ENCODE peak calls at places on chromosome 16, in seven cellular contexts. H is SK-N-SH, L is IMR-90, A is tibial artery, Z is H9, X is Calu3, J is nephron progenitor cell. W is an unnamed sample.
A peak's percentile ranks its signal among the peaks of the same experiment; 100 is the strongest.

GRCh38 chr16:73878616-73879015 is 418.0 kb upstream of the PSMD7 start:
- DNase-seq in H (peak; percentile 46), L (peak; percentile 76), A (no peak), Z (no peak), X (peak; percentile 30), J (peak; percentile 7), W (no peak)

GRCh38 chr16:77043076-77043475 is 147.9 kb upstream of the MON1B start:
- DNase-seq in H (peak; percentile 39), L (no peak), A (no peak), Z (no peak), X (peak; percentile 30), J (no peak), W (no peak)

GRCh38 chr16:84196727-84197486 is 6.0 kb downstream of the ADAD2 start:
- DNase-seq in H (no peak), L (no peak), A (no peak), Z (no peak), X (no peak), J (no peak), W (no peak)

GRCh38 chr16:72400257-72401078 is 228.5 kb upstream of the PMFBP1 start:
- DNase-seq in H (peak; percentile 54), L (peak; percentile 62), A (peak; percentile 23), Z (peak; percentile 60), X (peak; percentile 55), J (peak; percentile 57), W (no peak)

GRCh38 chr16:66899310-66899944 is 19.1 kb downstream of the PDP2 start:
- DNase-seq in H (peak; percentile 18), L (peak; percentile 80), A (no peak), Z (no peak), X (no peak), J (no peak), W (no peak)

GRCh38 chr16:83011939-83012338 is 385.2 kb downstream of the CDH13 start:
- DNase-seq in H (no peak), L (no peak), A (no peak), Z (no peak), X (no peak), J (no peak), W (no peak)

GRCh38 chr16:59878479-59878878 is 1144.4 kb upstream of the GOT2 start:
- DNase-seq in H (no peak), L (peak; percentile 4), A (no peak), Z (no peak), X (peak; percentile 74), J (no peak), W (no peak)

GRCh38 chr16:24610421-24610765 is 71.0 kb downstream of the RBBP6 start:
- DNase-seq in H (no peak), L (peak; percentile 1), A (no peak), Z (peak; percentile 55), X (peak; percentile 32), J (peak; percentile 34), W (no peak)

GRCh38 chr16:61820820-61821219 is 215.4 kb downstream of the CDH8 start:
- DNase-seq in H (no peak), L (no peak), A (no peak), Z (no peak), X (no peak), J (no peak), W (no peak)

GRCh38 chr16:62157544-62157943 is 121.3 kb upstream of the CDH8 start:
- DNase-seq in H (no peak), L (no peak), A (no peak), Z (no peak), X (no peak), J (no peak), W (no peak)

GRCh38 chr16:31268891-31269290 is 9.1 kb downstream of the ITGAM start:
- DNase-seq in H (no peak), L (no peak), A (no peak), Z (peak; percentile 18), X (no peak), J (no peak), W (no peak)

GRCh38 chr16:56425439-56425832 is at the start of gene AMFR:
- DNase-seq in H (peak; percentile 95), L (peak; percentile 80), A (peak; percentile 45), Z (peak; percentile 66), X (peak; percentile 88), J (peak; percentile 77), W (no peak)

GRCh38 chr16:8517280-8517679 is 73.0 kb downstream of the TMEM114 start:
- DNase-seq in H (no peak), L (no peak), A (no peak), Z (no peak), X (no peak), J (no peak), W (no peak)

GRCh38 chr16:48408688-48409087 is 23.5 kb upstream of the SIAH1 start:
- DNase-seq in H (no peak), L (peak; percentile 67), A (peak; percentile 67), Z (no peak), X (peak; percentile 54), J (no peak), W (no peak)

GRCh38 chr16:1149101-1149636 is 3.7 kb upstream of the CACNA1H start:
- DNase-seq in H (no peak), L (no peak), A (no peak), Z (no peak), X (no peak), J (no peak), W (no peak)

GRCh38 chr16:1152651-1153259 is at the start of gene CACNA1H:
- DNase-seq in H (peak; percentile 86), L (no peak), A (no peak), Z (peak; percentile 53), X (no peak), J (peak; percentile 80), W (no peak)

GRCh38 chr16:1151424-1152122 is 1.3 kb upstream of the CACNA1H start:
- DNase-seq in H (no peak), L (no peak), A (no peak), Z (no peak), X (no peak), J (no peak), W (no peak)

GRCh38 chr16:1152123-1152638 is 725 bp upstream of the CACNA1H start:
- DNase-seq in H (no peak), L (no peak), A (no peak), Z (peak; percentile 65), X (no peak), J (peak; percentile 63), W (no peak)

DNA sequence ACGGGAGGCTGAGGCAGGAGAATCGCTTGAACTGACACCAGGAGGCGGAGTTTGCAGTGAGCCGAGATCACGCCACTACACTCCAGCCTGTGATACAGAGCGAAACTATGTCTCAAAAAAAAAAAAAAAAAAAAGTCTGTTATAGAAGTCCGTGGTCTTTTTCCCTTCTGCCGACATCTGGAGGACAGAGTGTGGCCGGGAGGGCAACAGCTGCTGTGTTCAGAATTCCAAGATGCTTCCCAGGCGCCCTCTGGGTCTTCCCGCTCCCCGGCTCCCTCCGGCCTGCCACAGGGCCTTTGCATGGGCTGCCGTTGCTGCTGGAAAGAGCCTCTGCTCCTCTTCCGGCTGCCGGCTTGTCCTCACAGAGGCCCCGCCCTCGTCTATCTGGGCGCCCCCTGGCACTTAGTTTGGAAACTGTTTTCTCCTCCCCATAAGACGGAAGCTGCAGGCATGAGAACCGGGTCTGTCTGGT is 2.4 kb upstream of the CACNA1H start:
- DNase-seq in H (no peak), L (peak; percentile 47), A (no peak), Z (peak; percentile 62), X (no peak), J (no peak), W (no peak)
- TF ChIP-seq CTCF in H (no peak), L (peak; percentile 12), A (no peak), Z (peak; percentile 21), X (no peak), J (no peak), W (no peak)

GRCh38 chr16:20960899-20961298 is 60.3 kb downstream of the LYRM1 start:
- DNase-seq in H (no peak), L (no peak), A (no peak), Z (no peak), X (no peak), J (no peak), W (no peak)

GRCh38 chr16:20957153-20957552 is 56.6 kb downstream of the LYRM1 start:
- DNase-seq in H (no peak), L (no peak), A (no peak), Z (no peak), X (no peak), J (no peak), W (no peak)

GRCh38 chr16:20954574-20954973 is 54.0 kb downstream of the LYRM1 start:
- DNase-seq in H (no peak), L (no peak), A (no peak), Z (no peak), X (no peak), J (no peak), W (no peak)

GRCh38 chr16:20952144-20952797 is 51.7 kb downstream of the LYRM1 start:
- DNase-seq in H (no peak), L (no peak), A (no peak), Z (no peak), X (no peak), J (no peak), W (no peak)

DNA sequence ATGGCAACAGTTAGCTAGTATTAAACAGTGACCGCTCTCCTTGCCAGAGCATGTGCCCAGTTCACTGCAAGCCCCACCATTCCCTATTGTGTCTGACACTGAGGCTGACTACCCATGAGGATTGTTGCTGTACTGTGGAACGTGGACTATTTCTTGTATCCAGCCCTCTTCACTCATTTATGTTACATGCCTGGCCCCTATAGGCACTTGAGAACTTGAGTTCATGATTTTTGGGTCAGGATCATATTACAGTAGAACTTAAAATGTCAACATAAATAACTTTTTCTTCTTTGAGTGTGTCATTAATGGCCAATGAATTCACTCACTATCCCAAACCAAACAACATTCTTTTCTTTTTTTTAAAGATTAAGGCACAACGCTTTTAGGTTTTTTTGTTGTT is 55.7 kb downstream of the LYRM1 start:
- DNase-seq in H (no peak), L (peak; percentile 45), A (no peak), Z (no peak), X (no peak), J (no peak), W (no peak)
- TF ChIP-seq CTCF in H (no peak), L (no peak), A (no peak), Z (no peak), X (no peak), J (no peak), W (no peak)

DNA sequence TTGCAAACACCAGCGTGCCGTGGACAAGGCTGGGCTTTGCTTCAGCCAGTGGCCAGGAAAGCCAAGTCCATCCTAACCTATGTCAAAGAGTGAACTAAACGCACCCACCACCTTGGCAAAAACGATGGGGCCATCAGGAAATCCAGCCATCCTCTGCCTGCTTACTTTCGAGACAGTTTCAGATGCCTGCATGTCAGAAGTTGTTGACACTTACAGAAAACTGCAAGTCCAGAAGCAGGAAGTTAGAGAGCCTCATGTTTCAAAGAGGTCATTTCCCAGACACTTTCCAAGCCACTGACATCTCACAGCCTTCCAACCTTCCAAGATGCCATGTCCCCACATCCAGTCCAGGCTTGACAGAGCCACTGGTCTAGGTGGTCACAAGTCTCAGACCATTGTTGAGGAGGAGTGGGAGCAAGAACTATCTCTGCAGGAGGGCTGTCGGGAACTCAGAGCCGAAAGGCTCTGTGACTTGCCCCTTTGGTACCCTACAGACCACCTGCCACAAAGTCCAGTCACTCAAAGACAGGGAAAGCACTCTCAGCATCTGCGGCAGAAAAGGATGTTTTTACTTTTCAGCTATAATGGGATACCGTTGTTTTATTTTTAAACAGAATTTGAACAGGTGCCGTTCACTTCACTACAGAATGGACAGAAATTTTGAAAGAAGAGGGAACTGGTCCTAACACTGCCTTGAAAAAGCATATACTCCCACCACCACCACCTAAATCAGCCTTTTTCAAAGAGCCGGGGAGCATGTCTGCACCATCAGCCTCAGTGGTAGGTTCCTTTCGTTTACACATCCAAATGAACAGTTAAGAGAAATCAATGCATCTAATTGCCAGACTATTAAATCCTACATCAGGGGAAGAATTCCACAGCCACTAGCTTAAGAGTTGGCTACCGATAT is 5.1 kb downstream of the ZNF423 start:
- DNase-seq in H (no peak), L (no peak), A (no peak), Z (no peak), X (no peak), J (no peak), W (no peak)
- TF ChIP-seq CTCF in H (no peak), L (no peak), A (no peak), Z (no peak), X (no peak), J (no peak), W (no peak)

GRCh38 chr16:57795431-57795878 is 6.8 kb downstream of the KIFC3 start:
- DNase-seq in H (peak; percentile 80), L (peak; percentile 38), A (no peak), Z (peak; percentile 82), X (peak; percentile 76), J (peak; percentile 41), W (no peak)
- TF ChIP-seq CTCF in H (peak; percentile 42), L (peak; percentile 32), A (no peak), Z (peak; percentile 69), X (peak; percentile 72), J (peak; percentile 46), W (no peak)